ENCODE peak calls at places on chromosomes 16 and 17, in four cellular contexts. C is HepG2, M is H1, G is GM12878. U is an unnamed sample. For H3K36me3, the result is how much of the 10 kb centered on the place peaks cover.

GRCh38 chr16:87540072-87540976 is 47.5 kb upstream of the ZCCHC14 start:
- DNase-seq in C (no peak), M (no peak), G (no peak), U (no peak)

GRCh38 chr17:82917656-82918345 is 78.0 kb upstream of the ZNF750 start:
- DNase-seq in C (peak), M (no peak), G (no peak), U (no peak)

GRCh38 chr16:9499921-9500593 is 408.6 kb downstream of the HAPSTR1 start:
- DNase-seq in C (no peak), M (no peak), G (no peak), U (peak)

GRCh38 chr16:3938843-3939624 is 58.5 kb upstream of the CREBBP start:
- DNase-seq in C (peak), M (peak), G (no peak), U (peak)

GRCh38 chr17:76725580-76726230 is 701 bp downstream of the JMJD6 start:
- DNase-seq in C (peak), M (no peak), G (no peak), U (no peak)

GRCh38 chr17:66733759-66734158 is 101.2 kb upstream of the CACNG5 start:
- DNase-seq in C (peak), M (no peak), G (no peak), U (no peak)

GRCh38 chr17:45431531-45432404 is 902 bp downstream of the ARHGAP27 start:
- DNase-seq in C (peak), M (peak), G (no peak), U (no peak)

GRCh38 chr16:11420895-11421294 is 75.6 kb downstream of the RMI2 start:
- DNase-seq in C (no peak), M (no peak), G (no peak), U (no peak)

GRCh38 chr16:67464565-67464964 is 16.4 kb downstream of the ATP6V0D1 start:
- DNase-seq in C (no peak), M (no peak), G (no peak), U (no peak)

GRCh38 chr16:60686824-60687223 is 1349.4 kb downstream of the CDH8 start:
- DNase-seq in C (no peak), M (no peak), G (no peak), U (peak)

GRCh38 chr16:165539-166374 is at the start of gene HBM:
- DNase-seq in C (no peak), M (no peak), G (no peak), U (no peak)

GRCh38 chr17:35684046-35684802 is 47.2 kb upstream of the RASL10B start:
- DNase-seq in C (no peak), M (peak), G (no peak), U (peak)

GRCh38 chr17:74859439-74860228 is at the start of gene GRIN2C:
- DNase-seq in C (no peak), M (no peak), G (no peak), U (no peak)

GRCh38 chr16:85390511-85391174 is 222.5 kb upstream of the GSE1 start:
- DNase-seq in C (peak), M (no peak), G (no peak), U (no peak)

GRCh38 chr16:1281517-1281916 is 25.6 kb downstream of the TPSD1 start:
- DNase-seq in C (no peak), M (no peak), G (no peak), U (no peak)

GRCh38 chr17:75645889-75646625 is 12.8 kb downstream of the SMIM5 start:
- DNase-seq in C (peak), M (no peak), G (peak), U (no peak)

GRCh38 chr17:81483085-81483861 is 29.3 kb downstream of the ACTG1 start:
- DNase-seq in C (no peak), M (no peak), G (no peak), U (no peak)

GRCh38 chr17:77600346-77600745 is 358.2 kb upstream of the TNRC6C start:
- DNase-seq in C (no peak), M (no peak), G (no peak), U (no peak)

GRCh38 chr16:58582971-58583765 is 46.5 kb downstream of the CNOT1 start:
- DNase-seq in C (no peak), M (no peak), G (no peak), U (no peak)

GRCh38 chr17:77470800-77471733 is 330.3 kb downstream of the SEC14L1 start:
- DNase-seq in C (peak), M (no peak), G (no peak), U (peak)

GRCh38 chr16:2147981-2148671 is at the start of gene RAB26:
- DNase-seq in C (peak), M (no peak), G (no peak), U (no peak)

GRCh38 chr17:15954222-15954621 is 9.3 kb downstream of the ADORA2B start:
- DNase-seq in C (no peak), M (no peak), G (no peak), U (no peak)

GRCh38 chr16:53456625-53457024 is 22.4 kb downstream of the RBL2 start:
- DNase-seq in C (no peak), M (no peak), G (no peak), U (no peak)

GRCh38 chr17:41503202-41503601 is 2.2 kb downstream of the KRT13 start:
- DNase-seq in C (no peak), M (no peak), G (no peak), U (no peak)

GRCh38 chr17:65918450-65918849 is 273.5 kb downstream of the CEP112 start:
- DNase-seq in C (no peak), M (no peak), G (no peak), U (no peak)

GRCh38 chr16:33059206-33059605 is 134.8 kb upstream of the TP53TG3C start:
- DNase-seq in C (no peak), M (no peak), G (no peak), U (no peak)

GRCh38 chr17:16191604-16192003 is 23.7 kb downstream of the NCOR1 start:
- DNase-seq in C (no peak), M (no peak), G (no peak), U (no peak)

GRCh38 chr16:67661101-67661661 is 421 bp downstream of the PARD6A start:
- DNase-seq in C (no peak), M (no peak), G (no peak), U (no peak)

GRCh38 chr17:29778936-29779811 is 150.9 kb downstream of the SSH2 start:
- DNase-seq in C (peak), M (no peak), G (no peak), U (no peak)

GRCh38 chr16:86768231-86768791 is 190.0 kb downstream of the FOXL1 start:
- DNase-seq in C (no peak), M (no peak), G (no peak), U (no peak)

GRCh38 chr16:622920-623280 is 7.9 kb upstream of the WFIKKN1 start:
- DNase-seq in C (no peak), M (no peak), G (no peak), U (no peak)

GRCh38 chr17:62631086-62631935 is 3.8 kb downstream of the MRC2 start:
- DNase-seq in C (no peak), M (no peak), G (no peak), U (no peak)

GRCh38 chr16:75326333-75326732 is 74.9 kb upstream of the BCAR1 start:
- DNase-seq in C (no peak), M (no peak), G (no peak), U (no peak)

GRCh38 chr17:46853896-46854444 is 2.6 kb downstream of the WNT9B start:
- DNase-seq in C (no peak), M (no peak), G (no peak), U (no peak)

GRCh38 chr17:72266099-72266852 is 145.5 kb downstream of the SOX9 start:
- DNase-seq in C (no peak), M (no peak), G (no peak), U (no peak)

GRCh38 chr17:7855643-7856080 is 796 bp downstream of the TMEM88 start:
- DNase-seq in C (no peak), M (no peak), G (no peak), U (no peak)

GRCh38 chr17:48215583-48216139 is 108.1 kb downstream of the SNX11 start:
- DNase-seq in C (peak), M (no peak), G (no peak), U (no peak)

GRCh38 chr17:60173304-60173807 is 23.6 kb downstream of the CA4 start:
- DNase-seq in C (no peak), M (no peak), G (no peak), U (no peak)

GRCh38 chr17:50052822-50053653 is 2.9 kb upstream of the ITGA3 start:
- DNase-seq in C (peak), M (no peak), G (no peak), U (no peak)

GRCh38 chr16:56588781-56589140 is 567 bp upstream of the MT3 start:
- DNase-seq in C (no peak), M (no peak), G (no peak), U (no peak)

GRCh38 chr16:56593573-56594291 is 4.4 kb downstream of the MT3 start:
- DNase-seq in C (no peak), M (no peak), G (no peak), U (no peak)

GRCh38 chr16:56591377-56592060 is 2.2 kb downstream of the MT3 start:
- DNase-seq in C (no peak), M (no peak), G (no peak), U (no peak)

GRCh38 chr16:56594292-56594619 is 4.9 kb downstream of the MT3 start:
- DNase-seq in C (no peak), M (no peak), G (no peak), U (no peak)

GRCh38 chr16:56589141-56590039 is at the start of gene MT3:
- DNase-seq in C (no peak), M (no peak), G (no peak), U (no peak)
- H3K4me3 ChIP-seq in C (no peak), M (peak), G (no peak), U (peak)

DNA sequence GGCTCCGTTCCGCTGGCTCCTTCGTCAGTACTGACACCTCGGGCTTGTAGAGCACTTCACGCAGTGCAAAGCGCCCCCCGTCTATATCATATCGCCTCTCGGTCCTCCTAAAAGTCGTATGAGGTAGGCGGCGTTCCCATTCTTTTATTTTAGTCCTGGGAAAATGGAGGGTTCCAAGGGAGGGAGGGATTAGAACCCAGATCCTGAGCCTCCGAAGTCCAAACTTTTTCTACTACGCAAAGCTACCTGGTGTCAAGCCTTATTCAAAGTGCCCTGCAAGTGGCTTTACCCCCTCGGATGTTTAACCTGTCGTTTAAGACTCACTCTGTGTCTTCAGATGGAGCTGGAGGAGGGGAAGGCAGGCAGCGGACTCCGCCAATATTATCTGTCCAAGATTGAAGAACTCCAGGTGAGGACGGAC is 348 bp upstream of the FTSJ3 start:
- DNase-seq in C (no peak), M (no peak), G (no peak), U (no peak)
- H3K36me3 ChIP-seq in C (half or more), M (half or more), G (under half), U (half or more)

GRCh38 chr17:1170739-1171138 is 9.0 kb downstream of the ABR start:
- DNase-seq in C (no peak), M (no peak), G (no peak), U (no peak)

GRCh38 chr17:1169913-1170312 is 9.9 kb downstream of the ABR start:
- DNase-seq in C (no peak), M (no peak), G (no peak), U (no peak)

GRCh38 chr17:1171953-1172352 is 7.8 kb downstream of the ABR start:
- DNase-seq in C (no peak), M (no peak), G (no peak), U (no peak)

GRCh38 chr17:1168537-1169234 is 11.1 kb downstream of the ABR start:
- DNase-seq in C (no peak), M (no peak), G (no peak), U (no peak)

DNA sequence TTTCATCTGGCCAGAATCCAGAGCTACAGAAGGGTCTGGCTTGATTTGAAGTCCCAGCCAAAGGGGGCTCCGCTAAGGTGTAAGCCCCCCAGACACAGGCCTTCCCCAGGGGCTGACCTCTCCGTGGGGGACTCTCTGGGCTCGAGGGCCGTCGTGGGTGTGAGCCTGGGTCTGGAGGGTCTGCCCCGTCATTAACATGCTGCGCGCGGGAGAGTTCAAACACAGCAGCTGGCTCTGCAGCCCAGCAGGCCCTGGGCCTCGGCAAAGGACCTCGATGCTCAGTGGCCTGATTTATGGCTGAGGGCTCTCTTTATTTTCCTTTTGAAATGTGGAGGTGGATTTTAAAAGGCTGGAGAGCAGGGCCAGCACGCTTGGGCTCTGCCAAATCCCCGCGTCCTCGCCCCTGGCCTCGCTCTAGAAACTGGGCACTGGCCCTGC is 10.3 kb downstream of the ABR start:
- DNase-seq in C (no peak), M (no peak), G (no peak), U (no peak)
- TF ChIP-seq SUZ12 in C (no peak), M (no peak), G (no peak), U (no peak)

DNA sequence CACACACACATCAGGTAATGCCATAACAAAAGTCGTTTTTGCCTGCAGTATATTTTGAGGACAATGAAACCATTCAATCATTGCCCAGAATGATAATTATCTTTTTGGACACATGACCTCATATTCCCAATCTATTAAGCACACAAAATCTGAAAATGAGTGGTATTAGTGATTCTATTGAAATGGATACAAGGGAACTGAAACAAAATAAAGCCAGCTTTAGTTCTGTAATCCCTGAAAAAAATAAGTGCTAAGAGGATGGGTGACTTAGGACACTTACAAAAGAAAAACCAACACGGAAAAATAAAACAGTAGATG is 128.3 kb upstream of the MAF start:
- DNase-seq in C (no peak), M (no peak), G (no peak), U (no peak)
- H3K4me3 ChIP-seq in C (no peak), M (no peak), G (no peak), U (no peak)

DNA sequence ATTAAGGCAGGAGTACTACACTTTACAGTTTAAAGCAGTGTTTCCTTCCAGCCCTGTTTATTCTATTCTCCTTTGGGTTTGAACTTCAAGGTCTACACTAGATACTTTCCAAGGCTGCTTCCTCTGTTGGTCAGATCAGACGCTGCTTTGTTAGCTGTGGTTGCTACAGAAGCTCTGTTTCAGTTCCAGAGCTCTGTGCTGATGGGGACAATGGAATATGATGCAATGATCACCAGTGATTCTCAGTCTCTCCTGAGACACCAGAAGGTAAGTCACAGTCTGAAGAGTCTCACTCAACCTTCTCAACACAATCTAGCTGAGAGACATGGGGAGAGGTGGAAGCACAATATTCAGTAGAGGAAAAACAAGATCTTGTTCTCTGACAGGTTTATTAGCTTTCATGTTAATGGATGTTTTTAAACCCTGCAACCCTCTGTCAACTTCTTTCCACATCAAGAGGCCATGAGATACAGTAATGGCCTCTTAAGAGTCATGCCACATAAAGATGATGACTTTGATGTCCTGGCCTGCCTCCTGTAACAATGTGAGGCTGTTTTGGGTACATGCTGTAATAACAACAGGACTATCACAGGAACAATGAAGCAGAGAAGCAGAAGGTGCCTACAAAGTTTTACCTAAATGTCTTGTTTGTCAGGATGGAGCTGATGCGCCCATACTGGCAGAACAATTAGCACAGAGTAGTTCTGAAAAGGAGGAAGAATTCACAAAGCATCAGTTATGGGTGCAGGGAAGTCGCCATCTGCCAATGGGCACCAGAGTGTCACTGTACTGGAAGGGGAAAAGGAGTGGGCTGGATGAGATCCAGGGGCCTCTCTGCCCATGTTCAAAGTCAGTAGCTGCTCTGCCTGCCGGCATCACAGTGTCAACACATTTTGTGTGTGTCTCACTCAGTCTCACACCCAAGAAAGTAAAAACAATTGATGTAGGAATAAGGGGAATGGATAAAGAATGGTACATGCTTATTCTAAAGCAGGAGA is 33.4 kb downstream of the PSME3IP1 start:
- DNase-seq in C (peak), M (no peak), G (no peak), U (no peak)
- H3K36me3 ChIP-seq in C (under half), M (under half), G (under half), U (half or more)

DNA sequence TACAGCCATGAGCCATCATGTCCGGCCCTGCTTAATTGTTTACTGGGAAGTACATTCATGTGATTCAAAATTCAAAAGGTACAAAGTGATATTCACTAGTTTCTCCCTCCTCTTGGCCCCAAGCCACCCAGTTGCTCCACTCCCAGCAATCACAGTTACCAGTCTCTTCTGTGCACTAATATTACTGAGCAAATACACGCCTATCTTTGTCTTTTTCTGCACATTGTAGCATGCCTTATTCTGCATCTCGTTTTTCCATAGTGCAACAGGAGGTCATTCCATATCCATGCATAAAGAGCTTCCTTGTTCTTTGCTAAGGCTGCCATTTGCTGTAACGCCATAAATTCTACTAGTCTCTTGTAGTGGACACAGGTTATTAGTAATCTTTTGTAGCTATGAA is 2.2 kb upstream of the ALOX15 start:
- DNase-seq in C (peak), M (no peak), G (no peak), U (no peak)
- TF ChIP-seq SUZ12 in C (no peak), M (no peak), G (no peak), U (no peak)